ENCODE peak calls at places on chromosome 20, in ten cellular contexts. One of them, this sample, is unnamed.
A peak's percentile ranks its signal among the peaks of the same experiment; 100 is the strongest.

GRCh38 chr20:50470249-50470858 is 39.8 kb upstream of the PTPN1 start:
- DNase-seq in HS-5: no peak
- DNase-seq in GM23338: no peak
- DNase-seq in HTR-8/SVneo: no peak
- DNase-seq in GM04503: no peak
- DNase-seq in midbrain: no peak
- DNase-seq in right cardiac atrium: no peak
- DNase-seq in astrocyte of the spinal cord: no peak
- DNase-seq in foreskin fibroblast: peak; percentile 69
- DNase-seq in GF-D8: no peak
- DNase-seq in this sample: no peak

GRCh38 chr20:47686545-47686944 is 98.7 kb downstream of the SULF2 start:
- DNase-seq in foreskin fibroblast: no peak
- DNase-seq in HS-5: no peak
- DNase-seq in GM23338: no peak
- DNase-seq in midbrain: no peak
- DNase-seq in GM04503: peak; percentile 7
- DNase-seq in right cardiac atrium: no peak
- DNase-seq in HTR-8/SVneo: peak; percentile 89
- DNase-seq in astrocyte of the spinal cord: peak; percentile 96
- DNase-seq in GF-D8: no peak
- DNase-seq in this sample: no peak

GRCh38 chr20:152131-152530 is 5.1 kb upstream of the DEFB127 start:
- DNase-seq in midbrain: no peak
- DNase-seq in foreskin fibroblast: no peak
- DNase-seq in astrocyte of the spinal cord: no peak
- DNase-seq in GM23338: no peak
- DNase-seq in GF-D8: no peak
- DNase-seq in HTR-8/SVneo: no peak
- DNase-seq in GM04503: no peak
- DNase-seq in right cardiac atrium: no peak
- DNase-seq in HS-5: no peak
- DNase-seq in this sample: no peak

GRCh38 chr20:38706482-38706881 is 17.8 kb upstream of the SLC32A1 start:
- DNase-seq in foreskin fibroblast: no peak
- DNase-seq in right cardiac atrium: no peak
- DNase-seq in GM04503: no peak
- DNase-seq in midbrain: no peak
- DNase-seq in GM23338: peak; percentile 28
- DNase-seq in astrocyte of the spinal cord: no peak
- DNase-seq in HS-5: no peak
- DNase-seq in HTR-8/SVneo: no peak
- DNase-seq in GF-D8: no peak
- DNase-seq in this sample: no peak

GRCh38 chr20:50136822-50137599 is 16.5 kb downstream of the PEDS1 start:
- DNase-seq in right cardiac atrium: no peak
- DNase-seq in GF-D8: no peak
- DNase-seq in foreskin fibroblast: peak; percentile 62
- DNase-seq in GM23338: no peak
- DNase-seq in astrocyte of the spinal cord: no peak
- DNase-seq in GM04503: no peak
- DNase-seq in HS-5: peak; percentile 90
- DNase-seq in HTR-8/SVneo: no peak
- DNase-seq in midbrain: no peak
- DNase-seq in this sample: no peak

GRCh38 chr20:58459058-58459743 is 56.0 kb downstream of the APCDD1L start:
- DNase-seq in HTR-8/SVneo: no peak
- DNase-seq in right cardiac atrium: no peak
- DNase-seq in foreskin fibroblast: no peak
- DNase-seq in GM04503: no peak
- DNase-seq in astrocyte of the spinal cord: no peak
- DNase-seq in HS-5: no peak
- DNase-seq in GM23338: no peak
- DNase-seq in midbrain: no peak
- DNase-seq in GF-D8: no peak
- DNase-seq in this sample: no peak

GRCh38 chr20:57260065-57260958 is 6.1 kb downstream of the BMP7 start:
- DNase-seq in HS-5: no peak
- DNase-seq in GM23338: no peak
- DNase-seq in foreskin fibroblast: no peak
- DNase-seq in GF-D8: no peak
- DNase-seq in GM04503: no peak
- DNase-seq in right cardiac atrium: no peak
- DNase-seq in HTR-8/SVneo: no peak
- DNase-seq in midbrain: no peak
- DNase-seq in astrocyte of the spinal cord: no peak
- DNase-seq in this sample: no peak

GRCh38 chr20:50572922-50573777 is 63.0 kb downstream of the PTPN1 start:
- DNase-seq in GM23338: no peak
- DNase-seq in HS-5: peak; percentile 91
- DNase-seq in HTR-8/SVneo: no peak
- DNase-seq in right cardiac atrium: peak; percentile 63
- DNase-seq in astrocyte of the spinal cord: peak; percentile 77
- DNase-seq in midbrain: peak; percentile 63
- DNase-seq in foreskin fibroblast: peak; percentile 96
- DNase-seq in GF-D8: peak; percentile 53
- DNase-seq in GM04503: peak; percentile 83
- DNase-seq in this sample: no peak

GRCh38 chr20:2690213-2690612 is 2.4 kb upstream of the EBF4 start:
- DNase-seq in midbrain: no peak
- DNase-seq in GF-D8: no peak
- DNase-seq in GM04503: no peak
- DNase-seq in HS-5: no peak
- DNase-seq in HTR-8/SVneo: no peak
- DNase-seq in right cardiac atrium: no peak
- DNase-seq in astrocyte of the spinal cord: no peak
- DNase-seq in GM23338: no peak
- DNase-seq in foreskin fibroblast: no peak
- DNase-seq in this sample: no peak

GRCh38 chr20:22411568-22412450 is 172.6 kb downstream of the FOXA2 start:
- DNase-seq in HTR-8/SVneo: no peak
- DNase-seq in GF-D8: peak; percentile 16
- DNase-seq in midbrain: no peak
- DNase-seq in right cardiac atrium: peak; percentile 78
- DNase-seq in GM23338: no peak
- DNase-seq in HS-5: no peak
- DNase-seq in foreskin fibroblast: no peak
- DNase-seq in GM04503: no peak
- DNase-seq in astrocyte of the spinal cord: peak; percentile 44
- DNase-seq in this sample: no peak

GRCh38 chr20:39853664-39854063 is 835.4 kb downstream of the MAFB start:
- DNase-seq in right cardiac atrium: no peak
- DNase-seq in GM04503: peak; percentile 55
- DNase-seq in midbrain: no peak
- DNase-seq in astrocyte of the spinal cord: peak; percentile 50
- DNase-seq in GF-D8: no peak
- DNase-seq in HTR-8/SVneo: no peak
- DNase-seq in HS-5: peak; percentile 92
- DNase-seq in GM23338: peak; percentile 11
- DNase-seq in foreskin fibroblast: peak; percentile 94
- DNase-seq in this sample: no peak

GRCh38 chr20:51712501-51713212 is 55.5 kb downstream of the ATP9A start:
- DNase-seq in GM23338: peak; percentile 81
- DNase-seq in foreskin fibroblast: peak; percentile 57
- DNase-seq in right cardiac atrium: no peak
- DNase-seq in GF-D8: no peak
- DNase-seq in astrocyte of the spinal cord: peak; percentile 27
- DNase-seq in HTR-8/SVneo: peak; percentile 90
- DNase-seq in HS-5: no peak
- DNase-seq in midbrain: peak; percentile 36
- DNase-seq in GM04503: no peak
- DNase-seq in this sample: no peak

GRCh38 chr20:8043687-8044278 is 24.2 kb upstream of the TMX4 start:
- DNase-seq in astrocyte of the spinal cord: peak; percentile 55
- DNase-seq in HS-5: peak; percentile 33
- DNase-seq in right cardiac atrium: no peak
- DNase-seq in GF-D8: peak; percentile 7
- DNase-seq in GM04503: no peak
- DNase-seq in midbrain: peak; percentile 63
- DNase-seq in HTR-8/SVneo: peak; percentile 53
- DNase-seq in GM23338: peak; percentile 84
- DNase-seq in foreskin fibroblast: peak; percentile 74
- DNase-seq in this sample: no peak

GRCh38 chr20:7497985-7498384 is 442.3 kb downstream of the HAO1 start:
- DNase-seq in HS-5: peak; percentile 95
- DNase-seq in midbrain: no peak
- DNase-seq in astrocyte of the spinal cord: peak; percentile 84
- DNase-seq in GM04503: peak; percentile 23
- DNase-seq in GM23338: no peak
- DNase-seq in GF-D8: no peak
- DNase-seq in HTR-8/SVneo: no peak
- DNase-seq in foreskin fibroblast: peak; percentile 71
- DNase-seq in right cardiac atrium: no peak
- DNase-seq in this sample: no peak

GRCh38 chr20:63058696-63059335 is 52.1 kb upstream of the BHLHE23 start:
- DNase-seq in GM04503: no peak
- DNase-seq in GM23338: no peak
- DNase-seq in HS-5: no peak
- DNase-seq in GF-D8: no peak
- DNase-seq in astrocyte of the spinal cord: no peak
- DNase-seq in midbrain: no peak
- DNase-seq in foreskin fibroblast: no peak
- DNase-seq in right cardiac atrium: no peak
- DNase-seq in HTR-8/SVneo: no peak
- DNase-seq in this sample: no peak

GRCh38 chr20:51512645-51513044 is 29.9 kb downstream of the NFATC2 start:
- DNase-seq in GF-D8: no peak
- DNase-seq in GM23338: no peak
- DNase-seq in foreskin fibroblast: no peak
- DNase-seq in midbrain: no peak
- DNase-seq in astrocyte of the spinal cord: no peak
- DNase-seq in right cardiac atrium: no peak
- DNase-seq in GM04503: no peak
- DNase-seq in HTR-8/SVneo: no peak
- DNase-seq in HS-5: no peak
- DNase-seq in this sample: no peak

GRCh38 chr20:57159193-57159851 is 107.1 kb downstream of the BMP7 start:
- DNase-seq in right cardiac atrium: no peak
- DNase-seq in HTR-8/SVneo: no peak
- DNase-seq in HS-5: no peak
- DNase-seq in GM23338: peak; percentile 60
- DNase-seq in astrocyte of the spinal cord: no peak
- DNase-seq in foreskin fibroblast: no peak
- DNase-seq in GM04503: no peak
- DNase-seq in midbrain: no peak
- DNase-seq in GF-D8: no peak
- DNase-seq in this sample: no peak

GRCh38 chr20:60857708-60858107 is 394.4 kb upstream of the CDH4 start:
- DNase-seq in midbrain: no peak
- DNase-seq in GM23338: no peak
- DNase-seq in foreskin fibroblast: peak; percentile 11
- DNase-seq in GM04503: no peak
- DNase-seq in HS-5: peak; percentile 82
- DNase-seq in astrocyte of the spinal cord: peak; percentile 38
- DNase-seq in HTR-8/SVneo: no peak
- DNase-seq in GF-D8: no peak
- DNase-seq in right cardiac atrium: no peak
- DNase-seq in this sample: no peak

GRCh38 chr20:49706548-49707517 is 6.8 kb downstream of the B4GALT5 start:
- DNase-seq in foreskin fibroblast: no peak
- DNase-seq in midbrain: no peak
- DNase-seq in GF-D8: no peak
- DNase-seq in HS-5: no peak
- DNase-seq in GM23338: peak; percentile 37
- DNase-seq in astrocyte of the spinal cord: no peak
- DNase-seq in right cardiac atrium: no peak
- DNase-seq in HTR-8/SVneo: no peak
- DNase-seq in GM04503: no peak
- DNase-seq in this sample: no peak

GRCh38 chr20:13009682-13010406 is 1.1 kb downstream of the SPTLC3 start:
- DNase-seq in HS-5: peak; percentile 84
- DNase-seq in HTR-8/SVneo: no peak
- DNase-seq in astrocyte of the spinal cord: peak; percentile 96
- DNase-seq in foreskin fibroblast: peak; percentile 94
- DNase-seq in right cardiac atrium: no peak
- DNase-seq in midbrain: peak; percentile 46
- DNase-seq in GF-D8: peak; percentile 60
- DNase-seq in GM04503: peak; percentile 67
- DNase-seq in GM23338: no peak
- DNase-seq in this sample: peak; percentile 45

GRCh38 chr20:49030954-49031619 is 15.0 kb upstream of the CSE1L start:
- DNase-seq in right cardiac atrium: peak; percentile 22
- DNase-seq in GF-D8: no peak
- DNase-seq in GM04503: no peak
- DNase-seq in midbrain: no peak
- DNase-seq in HS-5: no peak
- DNase-seq in foreskin fibroblast: no peak
- DNase-seq in GM23338: no peak
- DNase-seq in HTR-8/SVneo: no peak
- DNase-seq in astrocyte of the spinal cord: no peak
- DNase-seq in this sample: no peak

GRCh38 chr20:49433387-49433786 is 49.1 kb downstream of the KCNB1 start:
- DNase-seq in astrocyte of the spinal cord: no peak
- DNase-seq in HTR-8/SVneo: no peak
- DNase-seq in HS-5: no peak
- DNase-seq in right cardiac atrium: no peak
- DNase-seq in GM04503: no peak
- DNase-seq in midbrain: no peak
- DNase-seq in GM23338: no peak
- DNase-seq in GF-D8: no peak
- DNase-seq in foreskin fibroblast: no peak
- DNase-seq in this sample: no peak

GRCh38 chr20:19688031-19688806 is 69.8 kb upstream of the RIN2 start:
- DNase-seq in HTR-8/SVneo: peak; percentile 67
- DNase-seq in GF-D8: no peak
- DNase-seq in midbrain: peak; percentile 66
- DNase-seq in HS-5: peak; percentile 88
- DNase-seq in foreskin fibroblast: peak; percentile 94
- DNase-seq in astrocyte of the spinal cord: peak; percentile 81
- DNase-seq in right cardiac atrium: peak; percentile 81
- DNase-seq in GM23338: peak; percentile 77
- DNase-seq in GM04503: peak; percentile 82
- DNase-seq in this sample: no peak

GRCh38 chr20:2533118-2533517 is 3.3 kb upstream of the TMC2 start:
- DNase-seq in astrocyte of the spinal cord: no peak
- DNase-seq in foreskin fibroblast: no peak
- DNase-seq in HTR-8/SVneo: no peak
- DNase-seq in GM23338: no peak
- DNase-seq in GF-D8: no peak
- DNase-seq in GM04503: no peak
- DNase-seq in HS-5: no peak
- DNase-seq in midbrain: no peak
- DNase-seq in right cardiac atrium: no peak
- DNase-seq in this sample: no peak

GRCh38 chr20:39588148-39588757 is 626.1 kb downstream of the DHX35 start:
- DNase-seq in midbrain: no peak
- DNase-seq in foreskin fibroblast: no peak
- DNase-seq in GM23338: no peak
- DNase-seq in GM04503: no peak
- DNase-seq in astrocyte of the spinal cord: no peak
- DNase-seq in GF-D8: no peak
- DNase-seq in right cardiac atrium: no peak
- DNase-seq in HS-5: no peak
- DNase-seq in HTR-8/SVneo: no peak
- DNase-seq in this sample: no peak

GRCh38 chr20:32789896-32790750 is 27.9 kb downstream of the DNMT3B start:
- DNase-seq in HS-5: peak; percentile 36
- DNase-seq in GM23338: peak; percentile 95
- DNase-seq in GM04503: peak; percentile 16
- DNase-seq in astrocyte of the spinal cord: peak; percentile 68
- DNase-seq in right cardiac atrium: peak; percentile 70
- DNase-seq in midbrain: peak; percentile 83
- DNase-seq in foreskin fibroblast: peak; percentile 89
- DNase-seq in HTR-8/SVneo: peak; percentile 92
- DNase-seq in GF-D8: no peak
- DNase-seq in this sample: peak; percentile 50

GRCh38 chr20:56801991-56802740 is 173.1 kb downstream of the TFAP2C start:
- DNase-seq in astrocyte of the spinal cord: peak; percentile 42
- DNase-seq in GM23338: no peak
- DNase-seq in HS-5: no peak
- DNase-seq in foreskin fibroblast: peak; percentile 38
- DNase-seq in right cardiac atrium: no peak
- DNase-seq in HTR-8/SVneo: no peak
- DNase-seq in GF-D8: no peak
- DNase-seq in GM04503: no peak
- DNase-seq in midbrain: no peak
- DNase-seq in this sample: no peak

GRCh38 chr20:17381701-17382100 is 149.5 kb downstream of the BFSP1 start:
- DNase-seq in GM23338: no peak
- DNase-seq in GM04503: no peak
- DNase-seq in GF-D8: no peak
- DNase-seq in midbrain: no peak
- DNase-seq in right cardiac atrium: no peak
- DNase-seq in HS-5: no peak
- DNase-seq in foreskin fibroblast: no peak
- DNase-seq in HTR-8/SVneo: no peak
- DNase-seq in astrocyte of the spinal cord: no peak
- DNase-seq in this sample: no peak

This sample was measured in GDM1.